ENCODE peak calls at places on chromosomes 5 and 9, in ten cellular contexts. W is upper lobe of right lung, R is IMR-90, A is brain microvascular endothelial cell, Z is GM12878, T is MM.1S, U is HL-60, I is A549, X is WERI-Rb-1, F is left ventricle myocardium inferior. Q is an unnamed sample.

GRCh38 chr5:80068237-80068636 is 33.1 kb downstream of the THBS4 start:
- DNase-seq in F (no peak), T (no peak), I (no peak), A (no peak), U (no peak), X (no peak), Z (no peak), W (no peak), R (no peak), Q (no peak)

GRCh38 chr5:129361441-129362025 is 98.6 kb upstream of the ADAMTS19 start:
- DNase-seq in I (no peak), R (peak; percentile 3), X (no peak), W (no peak), T (peak; percentile 49), Z (no peak), F (no peak), A (no peak), U (no peak), Q (no peak)

GRCh38 chr5:172800088-172800551 is 29.1 kb upstream of the DUSP1 start:
- DNase-seq in X (no peak), W (peak; percentile 93), U (peak; percentile 63), Z (no peak), F (peak; percentile 65), R (peak; percentile 98), T (no peak), A (peak; percentile 98), I (no peak), Q (no peak)

GRCh38 chr9:133130721-133131244 is 9.7 kb upstream of the RALGDS start:
- DNase-seq in T (no peak), Z (no peak), R (no peak), A (no peak), U (no peak), W (no peak), F (no peak), I (no peak), X (no peak), Q (peak; percentile 70)

GRCh38 chr9:95127249-95128176 is 190.0 kb downstream of the FANCC start:
- DNase-seq in A (peak; percentile 74), W (peak; percentile 90), U (peak; percentile 26), Z (no peak), I (peak; percentile 74), R (peak; percentile 71), F (peak; percentile 86), X (peak; percentile 86), T (peak; percentile 69), Q (peak; percentile 77)

GRCh38 chr9:114172981-114173833 is 17.9 kb downstream of the COL27A1 start:
- DNase-seq in F (no peak), X (no peak), U (no peak), A (no peak), R (peak; percentile 61), T (no peak), I (no peak), Z (no peak), W (no peak), Q (no peak)

GRCh38 chr5:132491368-132492364 is 1.1 kb upstream of the IRF1 start:
- DNase-seq in T (no peak), I (no peak), R (no peak), U (no peak), W (no peak), X (no peak), Z (no peak), F (no peak), A (no peak), Q (peak; percentile 39)

GRCh38 chr9:69379250-69379982 is 54.4 kb downstream of the ENTREP1 start:
- DNase-seq in I (no peak), Z (no peak), T (no peak), W (no peak), X (peak; percentile 27), A (peak; percentile 64), R (peak; percentile 51), F (no peak), U (no peak), Q (no peak)

GRCh38 chr5:5755888-5756287 is 333.4 kb downstream of the ICE1 start:
- DNase-seq in Z (peak; percentile 76), I (no peak), A (no peak), X (no peak), R (no peak), T (no peak), W (no peak), F (no peak), U (no peak), Q (no peak)

GRCh38 chr5:133818031-133818431 is 150.4 kb downstream of the C5orf15 start:
- DNase-seq in W (no peak), R (peak; percentile 5), I (peak; percentile 31), F (peak; percentile 56), X (no peak), Z (no peak), A (peak; percentile 5), U (no peak), T (peak; percentile 1), Q (peak; percentile 94)

GRCh38 chr9:104927216-104927911 is 591 bp downstream of the ABCA1 start:
- DNase-seq in W (peak; percentile 67), T (peak; percentile 18), U (no peak), R (peak; percentile 47), X (peak; percentile 30), I (peak; percentile 48), Z (no peak), F (peak; percentile 35), A (peak; percentile 27), Q (peak; percentile 43)

GRCh38 chr5:61866930-61867329 is 439.1 kb upstream of the KIF2A start:
- DNase-seq in F (no peak), X (no peak), R (peak; percentile 38), W (no peak), T (peak; percentile 20), I (peak; percentile 6), U (peak; percentile 4), Z (peak; percentile 32), A (peak; percentile 37), Q (no peak)

GRCh38 chr5:116632890-116633289 is 58.3 kb upstream of the SEMA6A start:
- DNase-seq in U (no peak), R (no peak), X (no peak), W (no peak), F (no peak), I (no peak), Z (no peak), A (peak; percentile 20), T (peak; percentile 29), Q (no peak)

GRCh38 chr9:136312436-136312835 is 8.5 kb upstream of the CCDC187 start:
- DNase-seq in I (peak; percentile 74), X (peak; percentile 70), Z (no peak), F (no peak), T (peak; percentile 26), W (no peak), A (no peak), U (no peak), R (peak; percentile 58), Q (peak; percentile 76)

GRCh38 chr5:75512383-75513074 is 838 bp downstream of the POLK start:
- DNase-seq in I (no peak), T (peak; percentile 16), Z (no peak), U (no peak), A (no peak), R (peak; percentile 1), X (no peak), W (no peak), F (no peak), Q (no peak)

GRCh38 chr9:99466787-99467186 is 244.7 kb downstream of the SEC61B start:
- DNase-seq in R (no peak), W (no peak), F (no peak), I (no peak), X (no peak), U (no peak), A (no peak), T (no peak), Z (no peak), Q (no peak)

GRCh38 chr5:31237159-31237558 is 43.7 kb downstream of the CDH6 start:
- DNase-seq in Z (no peak), I (no peak), R (peak; percentile 32), A (no peak), T (no peak), F (no peak), X (peak; percentile 39), U (no peak), W (no peak), Q (no peak)

GRCh38 chr5:64939772-64940510 is 171.2 kb downstream of the CWC27 start:
- DNase-seq in W (peak; percentile 75), T (no peak), A (peak; percentile 54), X (no peak), R (peak; percentile 59), Z (no peak), F (peak; percentile 12), I (no peak), U (no peak), Q (no peak)
- H3K4me3 ChIP-seq in W (no peak overlapping the region), T (no peak overlapping the region), A (peak overlapping the region; percentile 5), X (no peak overlapping the region), R (no peak overlapping the region), Z (no peak overlapping the region), F (no peak overlapping the region), I (peak overlapping the region; percentile 35), U (no peak overlapping the region), Q (no peak overlapping the region)

GRCh38 chr5:161342886-161343285 is 203.6 kb downstream of the GABRB2 start:
- DNase-seq in T (no peak), U (no peak), W (no peak), Z (no peak), F (no peak), I (no peak), R (no peak), X (no peak), A (no peak), Q (no peak)
- H3K27ac ChIP-seq in T (no peak overlapping the region), U (no peak overlapping the region), W (no peak overlapping the region), Z (no peak overlapping the region), F (no peak overlapping the region), I (no peak overlapping the region), R (no peak overlapping the region), X (no peak overlapping the region), A (no peak overlapping the region), Q (no peak overlapping the region)

DNA sequence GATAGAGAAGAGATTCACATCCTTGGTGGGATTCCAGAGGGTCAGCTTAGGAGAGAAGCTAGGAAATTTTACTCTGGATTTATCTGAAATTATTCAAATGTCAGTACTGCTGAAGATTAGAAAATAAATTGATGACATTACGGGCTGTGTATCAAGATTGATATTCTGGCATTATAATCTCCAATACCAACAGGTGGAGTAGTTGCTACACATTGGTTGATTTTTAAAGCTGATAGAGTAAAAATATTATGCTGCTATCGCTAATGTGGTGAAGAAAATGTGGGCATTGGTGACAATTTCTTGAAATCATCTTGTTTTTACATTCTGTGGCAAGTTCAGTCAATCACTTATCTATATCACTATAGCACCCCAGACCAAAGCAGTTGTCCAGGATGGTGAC is 378.5 kb downstream of the MTRR start:
- DNase-seq in R (peak; percentile 1), X (no peak), A (no peak), W (no peak), U (no peak), I (no peak), Z (no peak), T (no peak), F (no peak), Q (no peak)
- TF ChIP-seq CTCF in R (peak; percentile 33), X (no peak), A (no peak), W (no peak), U (no peak), I (no peak), Z (no peak), T (no peak), F (no peak), Q (no peak)

DNA sequence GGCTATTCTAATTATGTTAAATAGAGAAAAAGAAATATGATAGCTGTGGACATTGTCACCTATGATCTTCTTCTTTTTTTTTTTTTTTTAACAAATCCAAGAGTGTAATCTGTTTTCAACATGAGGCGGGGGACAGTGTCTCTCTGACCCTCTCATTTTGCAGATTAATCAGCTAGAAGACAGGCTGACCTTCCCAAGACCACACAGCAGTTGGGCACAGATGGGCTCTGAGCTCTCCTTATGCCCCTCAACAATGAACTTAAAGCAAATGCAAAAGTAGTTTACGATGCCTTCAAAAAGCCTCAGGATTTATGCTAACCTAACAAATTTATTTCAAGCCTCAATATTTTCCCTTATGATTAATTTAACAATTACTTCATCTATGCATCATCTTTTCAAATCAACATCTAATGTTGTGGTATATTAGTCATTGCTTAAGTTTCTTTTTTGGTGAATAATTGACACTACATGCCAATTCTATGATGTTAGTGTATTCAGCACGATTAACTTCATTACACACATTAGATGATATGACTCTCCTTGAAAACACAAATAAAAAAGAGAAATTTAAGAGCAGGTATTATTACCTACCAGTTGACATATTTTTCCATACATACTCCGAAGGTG is 7.4 kb downstream of the NFIL3 start:
- DNase-seq in U (no peak), F (no peak), X (peak; percentile 53), W (no peak), I (no peak), A (no peak), R (peak; percentile 60), T (no peak), Z (no peak), Q (no peak)
- H3K4me3 ChIP-seq in U (no peak overlapping the region), F (no peak overlapping the region), X (no peak overlapping the region), W (no peak overlapping the region), I (no peak overlapping the region), A (no peak overlapping the region), R (no peak overlapping the region), T (no peak overlapping the region), Z (no peak overlapping the region), Q (no peak overlapping the region)